ENCODE peak calls at places on chromosomes 4 and X, in four cellular contexts. C is activated CD4-positive, CD25-positive, alpha-beta regulatory T cell; Y is naive thymus-derived CD8-positive, alpha-beta T cell; U is HCEC 1CT. W is an unnamed sample.

GRCh38 chrX:111519215-111519614 is 7.8 kb downstream of the SERTM2 start:
- DNase-seq in C (no peak), Y (no peak), U (no peak), W (no peak)

GRCh38 chrX:103831803-103832544 is at the start of gene RAB9B:
- DNase-seq in C (peak), Y (peak), U (no peak), W (no peak)

GRCh38 chrX:110414679-110415439 is 56.2 kb downstream of the RTL9 start:
- DNase-seq in C (no peak), Y (no peak), U (peak), W (no peak)

GRCh38 chr4:73978886-73979285 is 2.9 kb downstream of the PF4 start:
- DNase-seq in C (no peak), Y (no peak), U (peak), W (no peak)

GRCh38 chr4:128275351-128275750 is 12.3 kb downstream of the PGRMC2 start:
- DNase-seq in C (no peak), Y (no peak), U (peak), W (no peak)

GRCh38 chrX:139949703-139950102 is 15.6 kb downstream of the CXorf66 start:
- DNase-seq in C (no peak), Y (no peak), U (no peak), W (no peak)

GRCh38 chr4:71290481-71290880 is 48.3 kb upstream of the SLC4A4 start:
- DNase-seq in C (no peak), Y (no peak), U (no peak), W (no peak)

GRCh38 chrX:2521927-2522386 is 21.2 kb upstream of the DHRSX start:
- DNase-seq in C (no peak), Y (no peak), U (no peak), W (no peak)

GRCh38 chrX:1244164-1245076 is 24.2 kb upstream of the CSF2RA start:
- DNase-seq in C (no peak), Y (no peak), U (no peak), W (no peak)

GRCh38 chrX:111123125-111123524 is 27.1 kb downstream of the PAK3 start:
- DNase-seq in C (no peak), Y (no peak), U (no peak), W (no peak)

GRCh38 chr4:142404191-142404611 is 441.9 kb downstream of the INPP4B start:
- DNase-seq in C (no peak), Y (no peak), U (peak), W (no peak)

GRCh38 chr4:79682801-79683217 is 274.8 kb upstream of the GK2 start:
- DNase-seq in C (no peak), Y (no peak), U (no peak), W (no peak)

GRCh38 chrX:39895228-39896110 is 202.3 kb downstream of the BCOR start:
- DNase-seq in C (no peak), Y (no peak), U (no peak), W (no peak)

GRCh38 chrX:13373807-13374187 is 53.9 kb upstream of the ATXN3L start:
- DNase-seq in C (no peak), Y (no peak), U (peak), W (no peak)

GRCh38 chr4:10063544-10064300 is 42.4 kb upstream of the SLC2A9 start:
- DNase-seq in C (no peak), Y (no peak), U (no peak), W (no peak)

GRCh38 chr4:126004936-126005335 is 690.2 kb downstream of the FAT4 start:
- DNase-seq in C (no peak), Y (no peak), U (peak), W (no peak)

GRCh38 chr4:126582737-126583136 is 1050.0 kb upstream of the INTU start:
- DNase-seq in C (no peak), Y (no peak), U (no peak), W (no peak)

GRCh38 chr4:182286936-182287335 is 43.7 kb downstream of the TENM3 start:
- DNase-seq in C (no peak), Y (no peak), U (no peak), W (no peak)

GRCh38 chr4:112519689-112520597 is 4.0 kb upstream of the NEUROG2 start:
- DNase-seq in C (no peak), Y (no peak), U (no peak), W (no peak)

GRCh38 chr4:37892641-37893040 is 1.8 kb downstream of the TBC1D1 start:
- DNase-seq in C (no peak), Y (peak), U (no peak), W (peak)

GRCh38 chr4:174332741-174333493 is 49.2 kb downstream of the CEP44 start:
- DNase-seq in C (no peak), Y (no peak), U (peak), W (no peak)

GRCh38 chr4:114383721-114384120 is 214.9 kb upstream of the UGT8 start:
- DNase-seq in C (no peak), Y (no peak), U (peak), W (no peak)

GRCh38 chr4:71322425-71322824 is 16.4 kb upstream of the SLC4A4 start:
- DNase-seq in C (no peak), Y (no peak), U (no peak), W (no peak)

GRCh38 chr4:113292371-113293042 is 243.1 kb downstream of the ANK2 start:
- DNase-seq in C (no peak), Y (no peak), U (no peak), W (no peak)

GRCh38 chr4:169051331-169051730 is 41.3 kb upstream of the CBR4 start:
- DNase-seq in C (no peak), Y (no peak), U (no peak), W (no peak)

GRCh38 chrX:136647969-136648368 is at the start of gene CD40LG:
- DNase-seq in C (no peak), Y (no peak), U (no peak), W (no peak)

GRCh38 chrX:141724186-141724585 is 25.6 kb upstream of the SPANXD start:
- DNase-seq in C (no peak), Y (no peak), U (no peak), W (no peak)

GRCh38 chr4:106851686-106852085 is 184.4 kb downstream of the DKK2 start:
- DNase-seq in C (no peak), Y (no peak), U (peak), W (no peak)